ENCODE peak calls at places on chromosomes 12 and 14, in nine cellular contexts. F is left ventricle myocardium inferior, C is PC-3, Y is fibroblast of villous mesenchyme, N is heart left ventricle, X is gastrocnemius medialis, R is Panc1, B is astrocyte of the spinal cord, Z is thoracic aorta. Q is an unnamed sample.
A peak's percentile ranks its signal among the peaks of the same experiment; 100 is the strongest.

GRCh38 chr12:54572881-54573280 is 15.6 kb downstream of the PPP1R1A start:
- DNase-seq in Y (no peak), X (no peak), N (no peak), Z (no peak), B (no peak), C (no peak), F (no peak), R (no peak), Q (no peak)

GRCh38 chr14:85519661-85520305 is 10.2 kb upstream of the FLRT2 start:
- DNase-seq in R (no peak), N (no peak), Y (no peak), Z (no peak), B (peak; percentile 22), C (no peak), F (no peak), X (no peak), Q (no peak)

GRCh38 chr14:95681153-95681552 is 5.1 kb upstream of the TCL1B start:
- DNase-seq in C (no peak), B (no peak), Z (no peak), N (no peak), F (no peak), R (no peak), Y (no peak), X (no peak), Q (no peak)

GRCh38 chr12:67681145-67681778 is 32.7 kb downstream of the DYRK2 start:
- DNase-seq in C (peak; percentile 84), B (peak; percentile 95), Y (peak; percentile 93), N (no peak), F (no peak), X (peak; percentile 43), Z (peak; percentile 10), R (peak; percentile 8), Q (no peak)

GRCh38 chr12:47833591-47834012 is 13.9 kb upstream of the HDAC7 start:
- DNase-seq in B (no peak), X (no peak), Y (no peak), R (no peak), N (no peak), F (no peak), C (no peak), Z (no peak), Q (no peak)

GRCh38 chr14:52700701-52701172 is 5.4 kb upstream of the ERO1A start:
- DNase-seq in B (no peak), R (no peak), N (no peak), Z (no peak), X (no peak), Y (peak; percentile 22), F (no peak), C (peak; percentile 96), Q (no peak)

GRCh38 chr12:27899151-27899661 is 73.3 kb downstream of the PTHLH start:
- DNase-seq in N (no peak), F (no peak), C (peak; percentile 85), B (peak; percentile 95), X (no peak), Z (no peak), R (peak; percentile 12), Y (peak; percentile 98), Q (no peak)

GRCh38 chr12:115667116-115667515 is 610.4 kb downstream of the MED13L start:
- DNase-seq in B (no peak), N (no peak), X (no peak), Z (no peak), R (no peak), F (no peak), Y (no peak), C (no peak), Q (no peak)

GRCh38 chr14:104758981-104759975 is 6.3 kb downstream of the SIVA1 start:
- DNase-seq in R (no peak), Y (no peak), X (no peak), B (no peak), F (no peak), N (no peak), C (no peak), Z (no peak), Q (peak; percentile 57)

GRCh38 chr14:75467763-75468162 is 39.9 kb downstream of the JDP2 start:
- DNase-seq in Z (no peak), Y (no peak), B (no peak), N (no peak), X (no peak), R (no peak), C (no peak), F (no peak), Q (no peak)

GRCh38 chr12:41981013-41981412 is 163.7 kb downstream of the GXYLT1 start:
- DNase-seq in Y (no peak), F (no peak), X (no peak), C (no peak), Z (no peak), B (no peak), N (no peak), R (no peak), Q (no peak)

GRCh38 chr14:51616256-51616655 is 35.5 kb upstream of the FRMD6 start:
- DNase-seq in Z (no peak), C (no peak), B (no peak), X (no peak), N (no peak), R (no peak), Y (peak; percentile 73), F (no peak), Q (no peak)

GRCh38 chr14:72104011-72104613 is 171.9 kb downstream of the RGS6 start:
- DNase-seq in Y (no peak), C (peak; percentile 34), F (no peak), Z (no peak), R (no peak), B (no peak), N (no peak), X (no peak), Q (no peak)

GRCh38 chr14:54147285-54147684 is 190.7 kb upstream of the BMP4 start:
- DNase-seq in N (no peak), C (peak; percentile 94), R (no peak), F (peak; percentile 15), B (peak; percentile 82), X (no peak), Y (peak; percentile 48), Z (no peak), Q (no peak)

GRCh38 chr12:13941258-13942249 is 39.8 kb downstream of the GRIN2B start:
- DNase-seq in Y (peak; percentile 22), R (peak; percentile 18), F (no peak), B (peak; percentile 22), Z (no peak), N (peak; percentile 31), X (no peak), C (peak; percentile 72), Q (no peak)

GRCh38 chr14:34081576-34082136 is 130.8 kb upstream of the EGLN3 start:
- DNase-seq in R (no peak), Z (no peak), X (peak; percentile 26), Y (peak; percentile 52), C (peak; percentile 91), F (no peak), N (no peak), B (peak; percentile 65), Q (no peak)

GRCh38 chr14:23132970-23133369 is 13.9 kb upstream of the CEBPE start:
- DNase-seq in R (no peak), B (no peak), Z (no peak), Y (no peak), N (no peak), X (no peak), C (no peak), F (no peak), Q (no peak)

GRCh38 chr14:97025722-97026121 is 228.5 kb downstream of the VRK1 start:
- DNase-seq in C (no peak), R (no peak), F (no peak), B (no peak), Z (no peak), X (no peak), Y (no peak), N (no peak), Q (no peak)

GRCh38 chr12:91778091-91778819 is 367.4 kb downstream of the BTG1 start:
- DNase-seq in X (no peak), R (no peak), Y (peak; percentile 43), C (no peak), Z (no peak), N (no peak), B (peak; percentile 38), F (no peak), Q (no peak)

GRCh38 chr12:113088971-113089756 is 32.6 kb downstream of the DTX1 start:
- DNase-seq in F (no peak), N (no peak), Z (no peak), B (no peak), C (no peak), Y (no peak), R (no peak), X (no peak), Q (peak; percentile 50)

GRCh38 chr12:113090740-113091139 is 34.2 kb downstream of the DTX1 start:
- DNase-seq in F (no peak), N (no peak), C (no peak), B (no peak), Y (no peak), Z (no peak), X (no peak), R (no peak), Q (peak; percentile 78)

GRCh38 chr12:113088037-113088436 is 31.5 kb downstream of the DTX1 start:
- DNase-seq in F (no peak), Z (no peak), X (no peak), N (no peak), R (no peak), Y (no peak), C (no peak), B (no peak), Q (peak; percentile 27)

GRCh38 chr12:113091506-113091905 is 35.0 kb downstream of the DTX1 start:
- DNase-seq in R (no peak), Z (no peak), N (no peak), C (no peak), B (no peak), Y (no peak), X (no peak), F (no peak), Q (no peak)

GRCh38 chr12:113089839-113090238 is 33.3 kb downstream of the DTX1 start:
- DNase-seq in Y (no peak), R (no peak), Z (no peak), B (no peak), X (no peak), F (no peak), N (no peak), C (no peak), Q (no peak)
- H3K4me3 ChIP-seq in Y (no peak overlapping the region), R (no peak overlapping the region), Z (no peak overlapping the region), B (no peak overlapping the region), X (no peak overlapping the region), F (no peak overlapping the region), N (no peak overlapping the region), C (no peak overlapping the region), Q (no peak overlapping the region)

GRCh38 chr14:99037777-99038176 is 234.2 kb downstream of the BCL11B start:
- DNase-seq in N (no peak), R (no peak), C (no peak), B (no peak), Z (no peak), Y (no peak), X (no peak), F (no peak), Q (peak; percentile 81)
- TF ChIP-seq CTCF in N (no peak), R (no peak), C (no peak), B (peak; percentile 9), Z (peak; percentile 13), Y (no peak), X (no peak), F (no peak), Q (no peak)

GRCh38 chr12:3646561-3647241 is 106.2 kb downstream of the CRACR2A start:
- DNase-seq in X (no peak), C (no peak), R (no peak), F (no peak), N (no peak), Y (no peak), B (no peak), Z (no peak), Q (no peak)
- H3K4me3 ChIP-seq in X (no peak overlapping the region), C (no peak overlapping the region), R (no peak overlapping the region), F (no peak overlapping the region), N (no peak overlapping the region), Y (no peak overlapping the region), B (no peak overlapping the region), Z (no peak overlapping the region), Q (no peak overlapping the region)

GRCh38 chr12:32476446-32476845 is 77.1 kb downstream of the FGD4 start:
- DNase-seq in Y (no peak), B (no peak), C (no peak), F (no peak), N (no peak), X (no peak), Z (no peak), R (no peak), Q (no peak)
- TF ChIP-seq CTCF in Y (no peak), B (no peak), C (no peak), F (no peak), N (no peak), X (no peak), Z (no peak), R (no peak), Q (no peak)